ENCODE peak calls at places on chromosomes 7 and 10, in five cellular contexts. D is CD4-positive, CD25-positive, alpha-beta regulatory T cell; G is stimulated activated CD4-positive, alpha-beta T cell treated with anti-CD3 and anti-CD28 coated beads, Interleukin-4, amount 100 ng/mL, for 4 hours; B is cardiac muscle cell; Y is stimulated activated CD8-positive, alpha-beta memory T cell treated with anti-CD3 and anti-CD28 coated beads, Interleukin-4, amount 100 ng/mL, for 24 hours. F is an unnamed sample.

GRCh38 chr10:79038104-79038840 is 30.5 kb upstream of the ZMIZ1 start:
- DNase-seq in D (no peak), Y (no peak), G (no peak), B (no peak), F (no peak)

GRCh38 chr10:62352356-62352963 is 21.7 kb upstream of the ZNF365 start:
- DNase-seq in D (no peak), B (no peak), Y (peak), G (peak), F (no peak)

GRCh38 chr10:88555190-88555894 is 27.8 kb downstream of the RNLS start:
- DNase-seq in Y (no peak), G (no peak), B (no peak), D (no peak), F (no peak)

GRCh38 chr7:149569726-149570422 is 72.3 kb upstream of the ZNF746 start:
- DNase-seq in G (no peak), D (no peak), Y (no peak), B (no peak), F (no peak)

GRCh38 chr10:107415446-107415845 is 250.9 kb upstream of the SORCS1 start:
- DNase-seq in B (no peak), G (no peak), Y (no peak), D (no peak), F (no peak)

GRCh38 chr7:106367018-106367420 is 82.2 kb upstream of the NAMPT start:
- DNase-seq in G (no peak), Y (no peak), B (peak), D (no peak), F (no peak)

GRCh38 chr7:149558149-149558861 is 60.7 kb upstream of the ZNF746 start:
- DNase-seq in D (no peak), Y (no peak), B (peak), G (no peak), F (no peak)

GRCh38 chr7:14073543-14073942 is 84.1 kb upstream of the ETV1 start:
- DNase-seq in G (no peak), D (no peak), Y (no peak), B (peak), F (no peak)